ENCODE peak calls at places on chromosomes 12 and 14, in nine cellular contexts. S is stimulated activated CD4-positive, alpha-beta T cell treated with anti-CD3 and anti-CD28 coated beads, TNF-alpha, amount 100 ng/mL, for 24 hours; K is body of pancreas; G is COR-L47; B is activated CD4-positive, alpha-beta T cell treated with anti-CD3 and anti-CD28 coated beads, Interleukin-2, amount 10 ng/mL, durations not matched to agents 7 days and 5 days; Y is NCI-H2107; D is NCI-H774; I is iris pigment epithelial cell; P is pons. J is an unnamed sample.

GRCh38 chr14:99320105-99320572 is 48.1 kb upstream of the BCL11B start:
- DNase-seq in S (peak), K (peak), G (peak), B (peak), Y (peak), D (peak), I (no peak), P (no peak), J (peak)

GRCh38 chr12:111775205-111776193 is 8.8 kb downstream of the ALDH2 start:
- DNase-seq in S (no peak), K (peak), G (no peak), B (no peak), Y (no peak), D (no peak), I (peak), P (peak), J (no peak)

GRCh38 chr12:104219908-104220404 is 4.4 kb downstream of the TXNRD1 start:
- DNase-seq in S (peak), K (peak), G (peak), B (peak), Y (no peak), D (peak), I (peak), P (no peak), J (no peak)

GRCh38 chr12:24751181-24751580 is 197.7 kb downstream of the BCAT1 start:
- DNase-seq in S (no peak), K (no peak), G (no peak), B (no peak), Y (no peak), D (no peak), I (peak), P (no peak), J (no peak)

GRCh38 chr12:52331039-52331438 is 9.8 kb upstream of the KRT83 start:
- DNase-seq in S (no peak), K (no peak), G (no peak), B (no peak), Y (no peak), D (no peak), I (no peak), P (no peak), J (no peak)

GRCh38 chr12:118060301-118061010 is 523 bp downstream of the WSB2 start:
- DNase-seq in S (peak), K (peak), G (no peak), B (peak), Y (no peak), D (no peak), I (peak), P (peak), J (no peak)

GRCh38 chr14:65230287-65230728 is 128.0 kb upstream of the MAX start:
- DNase-seq in S (no peak), K (peak), G (peak), B (no peak), Y (peak), D (no peak), I (no peak), P (peak), J (no peak)

GRCh38 chr14:74962493-74962892 is 7.1 kb upstream of the PGF start:
- DNase-seq in S (no peak), K (no peak), G (no peak), B (no peak), Y (no peak), D (no peak), I (no peak), P (no peak), J (no peak)

GRCh38 chr12:117662620-117663395 is 301.4 kb upstream of the NOS1 start:
- DNase-seq in S (no peak), K (no peak), G (no peak), B (no peak), Y (no peak), D (no peak), I (no peak), P (no peak), J (no peak)

GRCh38 chr12:133081408-133081806 is 684 bp downstream of the ZNF140 start:
- DNase-seq in S (no peak), K (peak), G (no peak), B (no peak), Y (no peak), D (no peak), I (no peak), P (peak), J (no peak)

GRCh38 chr12:132708150-132708549 is 2.5 kb upstream of the PGAM5 start:
- DNase-seq in S (no peak), K (no peak), G (no peak), B (no peak), Y (no peak), D (no peak), I (no peak), P (no peak), J (no peak)

GRCh38 chr14:89669209-89669608 is 252.2 kb upstream of the FOXN3 start:
- DNase-seq in S (peak), K (no peak), G (no peak), B (peak), Y (no peak), D (no peak), I (no peak), P (peak), J (no peak)

GRCh38 chr12:56193025-56193578 is 3.8 kb upstream of the SMARCC2 start:
- DNase-seq in S (peak), K (peak), G (peak), B (peak), Y (peak), D (peak), I (peak), P (peak), J (peak)

GRCh38 chr14:101601603-101602465 is 40.5 kb downstream of the DIO3 start:
- DNase-seq in S (no peak), K (no peak), G (no peak), B (peak), Y (no peak), D (no peak), I (no peak), P (no peak), J (no peak)

GRCh38 chr12:87140257-87140656 is 884.1 kb upstream of the MGAT4C start:
- DNase-seq in S (no peak), K (no peak), G (no peak), B (no peak), Y (no peak), D (no peak), I (peak), P (no peak), J (no peak)

GRCh38 chr14:89654998-89655397 is 238.0 kb upstream of the FOXN3 start:
- DNase-seq in S (no peak), K (no peak), G (peak), B (no peak), Y (no peak), D (peak), I (no peak), P (no peak), J (no peak)

GRCh38 chr14:75522224-75522764 is at the start of gene BATF:
- DNase-seq in S (peak), K (no peak), G (no peak), B (peak), Y (no peak), D (no peak), I (no peak), P (peak), J (peak)

GRCh38 chr12:93081810-93082165 is 152.7 kb upstream of the EEA1 start:
- DNase-seq in S (no peak), K (no peak), G (no peak), B (no peak), Y (no peak), D (no peak), I (no peak), P (no peak), J (no peak)

GRCh38 chr14:65472189-65472588 is 59.7 kb downstream of the FUT8 start:
- DNase-seq in S (no peak), K (no peak), G (no peak), B (no peak), Y (no peak), D (no peak), I (no peak), P (no peak), J (no peak)

GRCh38 chr14:103318750-103319419 is 15.2 kb upstream of the EIF5 start:
- DNase-seq in S (no peak), K (no peak), G (no peak), B (no peak), Y (no peak), D (no peak), I (no peak), P (no peak), J (no peak)

GRCh38 chr14:62662811-62663477 is 382.3 kb downstream of the KCNH5 start:
- DNase-seq in S (no peak), K (no peak), G (no peak), B (no peak), Y (no peak), D (no peak), I (peak), P (no peak), J (no peak)

GRCh38 chr12:88258396-88258795 is 116.3 kb downstream of the TMTC3 start:
- DNase-seq in S (no peak), K (no peak), G (no peak), B (no peak), Y (no peak), D (no peak), I (no peak), P (no peak), J (no peak)

GRCh38 chr12:70543444-70543843 is 93.8 kb downstream of the PTPRB start:
- DNase-seq in S (no peak), K (no peak), G (no peak), B (no peak), Y (no peak), D (no peak), I (peak), P (no peak), J (no peak)

GRCh38 chr14:68801631-68802030 is 8.8 kb upstream of the ZFP36L1 start:
- DNase-seq in S (no peak), K (no peak), G (no peak), B (no peak), Y (no peak), D (no peak), I (no peak), P (no peak), J (no peak)

GRCh38 chr12:80412343-80412953 is 31.6 kb upstream of the PTPRQ start:
- DNase-seq in S (no peak), K (no peak), G (peak), B (peak), Y (peak), D (peak), I (peak), P (peak), J (no peak)

GRCh38 chr12:99131761-99132199 is 486.7 kb downstream of the APAF1 start:
- DNase-seq in S (no peak), K (peak), G (no peak), B (no peak), Y (no peak), D (no peak), I (peak), P (no peak), J (no peak)

GRCh38 chr14:23694085-23694975 is 58.2 kb downstream of the DHRS2 start:
- DNase-seq in S (no peak), K (peak), G (no peak), B (no peak), Y (no peak), D (no peak), I (peak), P (no peak), J (no peak)

GRCh38 chr12:132222096-132222807 is 78.0 kb downstream of the NOC4L start:
- DNase-seq in S (no peak), K (no peak), G (peak), B (peak), Y (no peak), D (no peak), I (peak), P (no peak), J (no peak)

GRCh38 chr12:1907652-1908611 is 10.5 kb downstream of the CACNA2D4 start:
- DNase-seq in S (peak), K (no peak), G (no peak), B (no peak), Y (no peak), D (peak), I (no peak), P (no peak), J (no peak)

GRCh38 chr14:100911665-100912316 is 8.3 kb upstream of the RTL1 start:
- DNase-seq in S (no peak), K (no peak), G (no peak), B (no peak), Y (no peak), D (no peak), I (peak), P (no peak), J (no peak)

GRCh38 chr12:106296179-106296877 is 6.2 kb upstream of the TCP11L2 start:
- DNase-seq in S (no peak), K (peak), G (no peak), B (no peak), Y (no peak), D (no peak), I (peak), P (no peak), J (no peak)

GRCh38 chr12:104295954-104296353 is 7.6 kb upstream of the EID3 start:
- DNase-seq in S (no peak), K (no peak), G (no peak), B (no peak), Y (no peak), D (no peak), I (no peak), P (no peak), J (no peak)

GRCh38 chr12:12561305-12562015 is 1.2 kb downstream of the DUSP16 start:
- DNase-seq in S (peak), K (peak), G (no peak), B (peak), Y (no peak), D (no peak), I (peak), P (peak), J (peak)

GRCh38 chr14:51870620-51871019 is 10.2 kb downstream of the GNG2 start:
- DNase-seq in S (no peak), K (no peak), G (no peak), B (no peak), Y (no peak), D (no peak), I (no peak), P (no peak), J (no peak)

GRCh38 chr14:74356892-74357575 is 8.8 kb downstream of the VRTN start:
- DNase-seq in S (no peak), K (no peak), G (no peak), B (no peak), Y (no peak), D (no peak), I (no peak), P (no peak), J (no peak)

GRCh38 chr12:47590771-47591368 is 115.0 kb downstream of the RPAP3 start:
- DNase-seq in S (no peak), K (no peak), G (no peak), B (no peak), Y (no peak), D (no peak), I (no peak), P (no peak), J (no peak)

J was measured in stimulated activated effector memory CD8-positive, alpha-beta T cell treated with anti-CD3 and anti-CD28 coated beads, Interleukin-12 subunit alpha, Interleukin-12 subunit beta, amount 100 ng/mL, for 72 hours.